ENCODE peak calls at places on chromosomes 3 and 15, in six cellular contexts. One of them, this sample, is unnamed.

GRCh38 chr3:136787226-136787793 is 31.6 kb upstream of the SLC35G2 start:
- DNase-seq in adrenal gland: peak; percentile 26
- DNase-seq in fibroblast of mammary gland: peak; percentile 34
- DNase-seq in neural progenitor cell: no peak
- DNase-seq in IMR-90: peak; percentile 45
- DNase-seq in breast epithelium: no peak
- DNase-seq in this sample: peak; percentile 31

GRCh38 chr3:47781326-47781684 is 388 bp downstream of the SMARCC1 start:
- DNase-seq in adrenal gland: peak; percentile 69
- DNase-seq in fibroblast of mammary gland: peak; percentile 5
- DNase-seq in neural progenitor cell: peak; percentile 82
- DNase-seq in IMR-90: no peak
- DNase-seq in breast epithelium: peak; percentile 63
- DNase-seq in this sample: peak; percentile 15

GRCh38 chr15:90300988-90301715 is 35.7 kb downstream of the NGRN start:
- DNase-seq in adrenal gland: peak; percentile 76
- DNase-seq in fibroblast of mammary gland: peak; percentile 44
- DNase-seq in neural progenitor cell: peak; percentile 85
- DNase-seq in IMR-90: peak; percentile 25
- DNase-seq in breast epithelium: no peak
- DNase-seq in this sample: peak; percentile 56

GRCh38 chr15:68376447-68377060 is 55.4 kb downstream of the ITGA11 start:
- DNase-seq in adrenal gland: no peak
- DNase-seq in fibroblast of mammary gland: no peak
- DNase-seq in neural progenitor cell: no peak
- DNase-seq in IMR-90: no peak
- DNase-seq in breast epithelium: no peak
- DNase-seq in this sample: no peak

GRCh38 chr3:16243706-16244490 is 20.8 kb downstream of the DPH3 start:
- DNase-seq in adrenal gland: peak; percentile 75
- DNase-seq in fibroblast of mammary gland: peak; percentile 45
- DNase-seq in neural progenitor cell: no peak
- DNase-seq in IMR-90: peak; percentile 51
- DNase-seq in breast epithelium: no peak
- DNase-seq in this sample: peak; percentile 39

GRCh38 chr3:13229291-13229949 is 156.2 kb upstream of the IQSEC1 start:
- DNase-seq in adrenal gland: no peak
- DNase-seq in fibroblast of mammary gland: peak; percentile 15
- DNase-seq in neural progenitor cell: peak; percentile 49
- DNase-seq in IMR-90: peak; percentile 7
- DNase-seq in breast epithelium: no peak
- DNase-seq in this sample: peak; percentile 10

GRCh38 chr3:50125541-50126286 is 29.4 kb upstream of the SEMA3F start:
- DNase-seq in adrenal gland: no peak
- DNase-seq in fibroblast of mammary gland: no peak
- DNase-seq in neural progenitor cell: peak; percentile 51
- DNase-seq in IMR-90: no peak
- DNase-seq in breast epithelium: peak; percentile 46
- DNase-seq in this sample: no peak

GRCh38 chr3:25441234-25441856 is 13.3 kb downstream of the RARB start:
- DNase-seq in adrenal gland: no peak
- DNase-seq in fibroblast of mammary gland: no peak
- DNase-seq in neural progenitor cell: peak; percentile 8
- DNase-seq in IMR-90: no peak
- DNase-seq in breast epithelium: no peak
- DNase-seq in this sample: no peak

GRCh38 chr15:43251863-43252241 is 14.9 kb downstream of the TGM5 start:
- DNase-seq in adrenal gland: no peak
- DNase-seq in fibroblast of mammary gland: no peak
- DNase-seq in neural progenitor cell: no peak
- DNase-seq in IMR-90: no peak
- DNase-seq in breast epithelium: no peak
- DNase-seq in this sample: no peak

GRCh38 chr3:87206070-87206469 is 21.0 kb upstream of the CHMP2B start:
- DNase-seq in adrenal gland: no peak
- DNase-seq in fibroblast of mammary gland: peak; percentile 86
- DNase-seq in neural progenitor cell: no peak
- DNase-seq in IMR-90: peak; percentile 86
- DNase-seq in breast epithelium: no peak
- DNase-seq in this sample: peak; percentile 71

GRCh38 chr3:132342183-132342582 is 25.0 kb downstream of the ACP3 start:
- DNase-seq in adrenal gland: peak; percentile 19
- DNase-seq in fibroblast of mammary gland: peak; percentile 41
- DNase-seq in neural progenitor cell: peak; percentile 31
- DNase-seq in IMR-90: no peak
- DNase-seq in breast epithelium: no peak
- DNase-seq in this sample: peak; percentile 32

DNA sequence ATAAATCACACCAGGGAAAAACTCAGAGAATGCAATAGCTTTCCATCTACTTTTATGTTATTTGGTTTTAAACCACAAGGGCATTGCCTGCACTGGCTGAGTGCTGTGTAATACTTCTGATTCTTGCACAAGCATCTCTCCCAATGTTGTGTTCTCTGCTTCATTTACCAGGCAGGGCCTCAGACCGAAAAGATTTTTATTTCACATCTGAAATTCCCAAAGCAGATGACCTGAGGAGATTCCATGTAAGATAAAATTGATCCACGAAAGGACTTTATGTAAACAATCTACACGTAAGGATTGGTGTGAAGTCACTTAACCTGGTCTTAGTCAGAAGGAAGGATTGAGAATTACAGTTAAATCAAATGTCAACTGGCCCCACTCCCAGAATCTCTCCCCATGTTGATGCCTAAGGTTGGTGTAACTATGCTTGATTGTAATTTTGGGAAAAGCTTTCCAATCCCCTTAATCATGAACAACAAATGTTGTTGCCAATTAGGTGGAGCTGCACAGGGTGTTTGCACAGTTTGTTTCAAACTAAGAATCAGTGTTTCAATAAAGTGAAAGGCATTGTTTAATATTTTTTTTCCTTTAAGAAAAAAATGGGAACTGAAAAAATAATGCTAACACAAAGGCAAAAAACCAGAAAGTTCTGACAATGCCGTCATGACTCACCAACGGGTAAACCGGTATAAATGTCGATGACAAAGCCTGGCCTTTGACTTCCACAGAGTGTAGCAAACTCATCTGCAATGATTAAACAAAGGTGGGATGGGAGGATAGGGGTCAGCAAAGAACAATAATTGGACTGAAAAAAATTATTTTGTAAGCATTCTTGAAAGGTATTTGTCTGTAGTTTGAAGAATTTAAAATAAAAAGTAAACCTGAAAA is 128.6 kb downstream of the DUT start:
- DNase-seq in adrenal gland: no peak
- DNase-seq in fibroblast of mammary gland: peak; percentile 95
- DNase-seq in neural progenitor cell: no peak
- DNase-seq in IMR-90: peak; percentile 79
- DNase-seq in breast epithelium: no peak
- DNase-seq in this sample: peak; percentile 62
- TF ChIP-seq CTCF in adrenal gland: no peak
- TF ChIP-seq CTCF in fibroblast of mammary gland: peak; percentile 16
- TF ChIP-seq CTCF in neural progenitor cell: no peak
- TF ChIP-seq CTCF in IMR-90: peak; percentile 9
- TF ChIP-seq CTCF in breast epithelium: no peak
- TF ChIP-seq CTCF in this sample: peak; percentile 2

GRCh38 chr15:74244818-74245341 is 8.8 kb downstream of the CCDC33 start:
- DNase-seq in adrenal gland: no peak
- DNase-seq in fibroblast of mammary gland: no peak
- DNase-seq in neural progenitor cell: no peak
- DNase-seq in IMR-90: no peak
- DNase-seq in breast epithelium: no peak
- DNase-seq in this sample: no peak
- H3K4me3 ChIP-seq in adrenal gland: no peak overlapping the region
- H3K4me3 ChIP-seq in fibroblast of mammary gland: no peak overlapping the region
- H3K4me3 ChIP-seq in neural progenitor cell: peak overlapping the region; percentile 44
- H3K4me3 ChIP-seq in IMR-90: no peak overlapping the region
- H3K4me3 ChIP-seq in breast epithelium: no peak overlapping the region
- H3K4me3 ChIP-seq in this sample: no peak overlapping the region

DNA sequence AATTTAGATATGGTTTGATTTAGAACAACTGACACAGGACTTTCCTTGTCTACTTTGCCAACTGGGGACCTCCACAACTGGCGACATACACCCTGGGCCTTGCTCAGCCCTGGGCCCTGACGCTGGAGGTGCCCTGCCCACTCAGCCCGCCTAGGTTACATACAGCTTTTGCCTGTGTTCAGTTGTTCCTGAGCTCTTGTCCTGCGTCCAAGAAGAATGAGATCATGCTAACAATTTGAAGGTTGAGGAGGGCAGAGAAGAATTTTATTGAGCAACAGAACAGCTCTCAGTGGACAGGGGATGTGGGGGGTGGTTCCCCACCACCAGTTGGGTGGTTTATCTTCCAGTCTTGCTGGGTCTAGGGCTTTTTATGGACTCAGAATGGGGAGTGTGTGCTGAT is 67.9 kb downstream of the IQCH start:
- DNase-seq in adrenal gland: no peak
- DNase-seq in fibroblast of mammary gland: peak; percentile 64
- DNase-seq in neural progenitor cell: no peak
- DNase-seq in IMR-90: peak; percentile 56
- DNase-seq in breast epithelium: no peak
- DNase-seq in this sample: peak; percentile 62
- TF ChIP-seq CTCF in adrenal gland: no peak
- TF ChIP-seq CTCF in fibroblast of mammary gland: no peak
- TF ChIP-seq CTCF in neural progenitor cell: no peak
- TF ChIP-seq CTCF in IMR-90: no peak
- TF ChIP-seq CTCF in breast epithelium: no peak
- TF ChIP-seq CTCF in this sample: no peak

GRCh38 chr3:122918576-122919290 is 108.8 kb downstream of the SEMA5B start:
- DNase-seq in adrenal gland: no peak
- DNase-seq in fibroblast of mammary gland: peak; percentile 11
- DNase-seq in neural progenitor cell: peak; percentile 25
- DNase-seq in IMR-90: peak; percentile 24
- DNase-seq in breast epithelium: no peak
- DNase-seq in this sample: peak; percentile 41
- H3K4me3 ChIP-seq in adrenal gland: no peak overlapping the region
- H3K4me3 ChIP-seq in fibroblast of mammary gland: no peak overlapping the region
- H3K4me3 ChIP-seq in neural progenitor cell: no peak overlapping the region
- H3K4me3 ChIP-seq in IMR-90: no peak overlapping the region
- H3K4me3 ChIP-seq in breast epithelium: no peak overlapping the region
- H3K4me3 ChIP-seq in this sample: no peak overlapping the region

DNA sequence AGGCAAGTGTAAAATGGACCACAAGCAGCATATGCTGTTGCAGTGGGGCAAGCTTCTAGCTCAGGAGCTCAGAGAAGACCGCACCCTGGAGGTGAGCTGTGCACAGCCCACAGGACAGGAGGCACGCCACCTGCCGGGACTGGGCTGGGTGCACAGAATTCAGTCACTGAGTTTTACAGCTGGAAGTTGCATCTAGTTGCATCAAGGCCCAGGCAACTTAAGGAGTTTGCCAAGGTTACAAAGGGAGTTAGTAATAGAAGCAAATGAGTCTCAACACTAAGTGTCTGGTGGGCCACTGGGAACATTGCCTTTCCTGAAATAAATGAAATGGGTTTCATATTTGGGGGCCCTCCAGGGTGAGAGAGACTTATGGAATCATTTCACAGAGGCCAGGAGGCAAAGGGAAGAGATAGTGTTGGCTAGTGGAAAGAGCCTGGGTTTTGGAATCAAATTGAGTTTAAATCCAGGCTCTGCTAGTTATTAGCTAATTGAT is 36.0 kb upstream of the TIMP4 start:
- DNase-seq in adrenal gland: no peak
- DNase-seq in fibroblast of mammary gland: peak; percentile 60
- DNase-seq in neural progenitor cell: no peak
- DNase-seq in IMR-90: peak; percentile 35
- DNase-seq in breast epithelium: no peak
- DNase-seq in this sample: peak; percentile 36
- TF ChIP-seq CTCF in adrenal gland: no peak
- TF ChIP-seq CTCF in fibroblast of mammary gland: peak; percentile 6
- TF ChIP-seq CTCF in neural progenitor cell: peak; percentile 7
- TF ChIP-seq CTCF in IMR-90: no peak
- TF ChIP-seq CTCF in breast epithelium: no peak
- TF ChIP-seq CTCF in this sample: no peak

GRCh38 chr3:149881879-149882278 is 68.9 kb downstream of the RNF13 start:
- DNase-seq in adrenal gland: no peak
- DNase-seq in fibroblast of mammary gland: no peak
- DNase-seq in neural progenitor cell: no peak
- DNase-seq in IMR-90: no peak
- DNase-seq in breast epithelium: no peak
- DNase-seq in this sample: no peak

GRCh38 chr3:149883134-149883533 is 70.1 kb downstream of the RNF13 start:
- DNase-seq in adrenal gland: no peak
- DNase-seq in fibroblast of mammary gland: no peak
- DNase-seq in neural progenitor cell: no peak
- DNase-seq in IMR-90: no peak
- DNase-seq in breast epithelium: no peak
- DNase-seq in this sample: no peak

GRCh38 chr3:149892371-149892770 is 78.3 kb downstream of the PFN2 start:
- DNase-seq in adrenal gland: no peak
- DNase-seq in fibroblast of mammary gland: no peak
- DNase-seq in neural progenitor cell: no peak
- DNase-seq in IMR-90: no peak
- DNase-seq in breast epithelium: no peak
- DNase-seq in this sample: no peak

GRCh38 chr3:149886957-149887356 is 73.9 kb downstream of the RNF13 start:
- DNase-seq in adrenal gland: no peak
- DNase-seq in fibroblast of mammary gland: no peak
- DNase-seq in neural progenitor cell: peak; percentile 20
- DNase-seq in IMR-90: no peak
- DNase-seq in breast epithelium: no peak
- DNase-seq in this sample: no peak
- H3K4me3 ChIP-seq in adrenal gland: no peak overlapping the region
- H3K4me3 ChIP-seq in fibroblast of mammary gland: no peak overlapping the region
- H3K4me3 ChIP-seq in neural progenitor cell: no peak overlapping the region
- H3K4me3 ChIP-seq in IMR-90: no peak overlapping the region
- H3K4me3 ChIP-seq in breast epithelium: no peak overlapping the region
- H3K4me3 ChIP-seq in this sample: no peak overlapping the region

DNA sequence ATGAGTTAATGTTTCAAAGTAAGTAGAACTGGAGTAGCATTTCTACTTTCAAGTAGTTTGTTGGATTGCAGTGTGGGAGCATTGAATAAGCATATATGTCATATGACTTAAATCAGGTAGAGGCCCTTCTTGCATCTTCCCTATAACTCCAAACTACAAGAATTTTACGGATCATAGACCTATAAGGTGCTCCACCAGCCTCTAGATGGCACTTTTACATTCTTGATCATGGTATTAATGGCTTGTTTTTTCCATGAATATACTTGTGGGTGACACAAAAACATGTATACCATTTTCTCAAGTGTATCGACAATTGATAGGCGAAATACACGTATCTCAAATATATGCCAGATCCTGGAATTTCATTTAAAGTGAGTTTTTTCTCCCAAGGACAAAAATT is 311.1 kb downstream of the ZPLD1 start:
- DNase-seq in adrenal gland: no peak
- DNase-seq in fibroblast of mammary gland: no peak
- DNase-seq in neural progenitor cell: no peak
- DNase-seq in IMR-90: no peak
- DNase-seq in breast epithelium: no peak
- DNase-seq in this sample: peak; percentile 5
- TF ChIP-seq CTCF in adrenal gland: peak; percentile 9
- TF ChIP-seq CTCF in fibroblast of mammary gland: peak; percentile 7
- TF ChIP-seq CTCF in neural progenitor cell: peak; percentile 35
- TF ChIP-seq CTCF in IMR-90: no peak
- TF ChIP-seq CTCF in breast epithelium: no peak
- TF ChIP-seq CTCF in this sample: no peak

This sample was measured in fibroblast of pulmonary artery.